ENCODE peak calls at places on chromosome 10, in six cellular contexts. W is hepatocyte, F is sigmoid colon, E is cardiac muscle cell, T is psoas muscle, D is HCT116. A is an unnamed sample.

GRCh38 chr10:43968076-43968475 is 319.4 kb upstream of the ZNF32 start:
- DNase-seq in W (no peak), F (no peak), E (no peak), T (no peak), D (no peak), A (no peak)

GRCh38 chr10:18658301-18658991 is 785 bp upstream of the ARL5B start:
- DNase-seq in W (peak; percentile 40), F (no peak), E (no peak), T (peak; percentile 47), D (no peak), A (no peak)

GRCh38 chr10:83564889-83565588 is 574.3 kb upstream of the GHITM start:
- DNase-seq in W (no peak), F (no peak), E (no peak), T (no peak), D (no peak), A (peak; percentile 59)

GRCh38 chr10:128030498-128031072 is 95.6 kb downstream of the MKI67 start:
- DNase-seq in W (no peak), F (peak; percentile 54), E (no peak), T (no peak), D (no peak), A (no peak)

GRCh38 chr10:72027498-72027897 is 60.9 kb downstream of the SPOCK2 start:
- DNase-seq in W (peak; percentile 76), F (no peak), E (no peak), T (no peak), D (peak; percentile 39), A (no peak)

GRCh38 chr10:77081411-77082010 is 556.1 kb downstream of the KCNMA1 start:
- DNase-seq in W (no peak), F (no peak), E (no peak), T (no peak), D (no peak), A (no peak)

GRCh38 chr10:126252884-126253612 is 135.2 kb downstream of the ADAM12 start:
- DNase-seq in W (peak; percentile 51), F (no peak), E (no peak), T (no peak), D (no peak), A (peak; percentile 38)

GRCh38 chr10:34254596-34254995 is 560.5 kb downstream of the PARD3 start:
- DNase-seq in W (peak; percentile 14), F (no peak), E (no peak), T (no peak), D (peak; percentile 29), A (no peak)

GRCh38 chr10:121695731-121696464 is 97.7 kb upstream of the FGFR2 start:
- DNase-seq in W (no peak), F (no peak), E (no peak), T (no peak), D (no peak), A (no peak)

GRCh38 chr10:93223336-93223735 is 149.6 kb downstream of the CYP26A1 start:
- DNase-seq in W (no peak), F (no peak), E (no peak), T (no peak), D (no peak), A (no peak)

GRCh38 chr10:34222359-34222758 is 592.7 kb downstream of the PARD3 start:
- DNase-seq in W (no peak), F (no peak), E (no peak), T (no peak), D (no peak), A (no peak)

GRCh38 chr10:329361-330099 is 194.3 kb downstream of the ZMYND11 start:
- DNase-seq in W (peak; percentile 92), F (peak; percentile 96), E (peak; percentile 11), T (peak; percentile 85), D (peak; percentile 79), A (peak; percentile 87)

GRCh38 chr10:8365935-8366911 is 311.7 kb downstream of the GATA3 start:
- DNase-seq in W (peak; percentile 84), F (no peak), E (no peak), T (no peak), D (no peak), A (no peak)

GRCh38 chr10:93248583-93249227 is 175.0 kb downstream of the CYP26A1 start:
- DNase-seq in W (no peak), F (no peak), E (no peak), T (no peak), D (no peak), A (no peak)

GRCh38 chr10:44975487-44976331 is 2.9 kb downstream of the DEPP1 start:
- DNase-seq in W (peak; percentile 87), F (peak; percentile 90), E (peak; percentile 84), T (peak; percentile 66), D (peak; percentile 23), A (no peak)

GRCh38 chr10:103980246-103980906 is 13.4 kb downstream of the SLK start:
- DNase-seq in W (no peak), F (no peak), E (no peak), T (no peak), D (no peak), A (no peak)

GRCh38 chr10:94890264-94891022 is 48.0 kb upstream of the CYP2C9 start:
- DNase-seq in W (no peak), F (no peak), E (no peak), T (no peak), D (no peak), A (no peak)

GRCh38 chr10:73591935-73592699 is 975 bp upstream of the USP54 start:
- DNase-seq in W (peak; percentile 81), F (peak; percentile 71), E (peak; percentile 70), T (no peak), D (peak; percentile 48), A (peak; percentile 48)

GRCh38 chr10:120833222-120833928 is 17.8 kb upstream of the WDR11 start:
- DNase-seq in W (peak; percentile 64), F (no peak), E (no peak), T (no peak), D (no peak), A (no peak)

GRCh38 chr10:110216240-110216639 is 8.8 kb downstream of the MXI1 start:
- DNase-seq in W (no peak), F (no peak), E (no peak), T (no peak), D (no peak), A (no peak)

GRCh38 chr10:79385392-79385795 is 38.1 kb downstream of the PPIF start:
- DNase-seq in W (no peak), F (peak; percentile 64), E (no peak), T (no peak), D (no peak), A (no peak)

GRCh38 chr10:44895280-44895679 is 15.9 kb upstream of the TMEM72 start:
- DNase-seq in W (no peak), F (no peak), E (no peak), T (no peak), D (no peak), A (no peak)

GRCh38 chr10:23914641-23915040 is 294.3 kb upstream of the KIAA1217 start:
- DNase-seq in W (no peak), F (no peak), E (no peak), T (no peak), D (no peak), A (no peak)

GRCh38 chr10:119896061-119896655 is 3.6 kb downstream of the SEC23IP start:
- DNase-seq in W (peak; percentile 22), F (no peak), E (peak; percentile 12), T (no peak), D (no peak), A (no peak)

GRCh38 chr10:127243490-127244272 is 47.3 kb upstream of the INSYN2A start:
- DNase-seq in W (peak; percentile 48), F (no peak), E (peak; percentile 64), T (no peak), D (peak; percentile 39), A (no peak)

GRCh38 chr10:43093423-43094090 is 16.7 kb downstream of the RET start:
- DNase-seq in W (peak; percentile 39), F (no peak), E (peak; percentile 55), T (no peak), D (no peak), A (no peak)

GRCh38 chr10:106181491-106181890 is 983.0 kb downstream of the SORCS1 start:
- DNase-seq in W (no peak), F (no peak), E (no peak), T (no peak), D (no peak), A (no peak)

GRCh38 chr10:132250456-132251223 is 57.1 kb downstream of the STK32C start:
- DNase-seq in W (no peak), F (no peak), E (no peak), T (no peak), D (no peak), A (no peak)

GRCh38 chr10:132253092-132253687 is 54.6 kb downstream of the STK32C start:
- DNase-seq in W (no peak), F (no peak), E (no peak), T (no peak), D (no peak), A (no peak)

GRCh38 chr10:132254841-132255240 is 52.9 kb downstream of the STK32C start:
- DNase-seq in W (no peak), F (no peak), E (no peak), T (no peak), D (no peak), A (no peak)

GRCh38 chr10:132251928-132252327 is 55.8 kb downstream of the STK32C start:
- DNase-seq in W (no peak), F (no peak), E (no peak), T (no peak), D (no peak), A (no peak)

GRCh38 chr10:132252412-132252811 is 55.3 kb downstream of the STK32C start:
- DNase-seq in W (no peak), F (no peak), E (no peak), T (no peak), D (no peak), A (no peak)
- TF ChIP-seq CTCF in W (no peak), F (no peak), E (peak; percentile 9), T (no peak), D (no peak), A (no peak)

DNA sequence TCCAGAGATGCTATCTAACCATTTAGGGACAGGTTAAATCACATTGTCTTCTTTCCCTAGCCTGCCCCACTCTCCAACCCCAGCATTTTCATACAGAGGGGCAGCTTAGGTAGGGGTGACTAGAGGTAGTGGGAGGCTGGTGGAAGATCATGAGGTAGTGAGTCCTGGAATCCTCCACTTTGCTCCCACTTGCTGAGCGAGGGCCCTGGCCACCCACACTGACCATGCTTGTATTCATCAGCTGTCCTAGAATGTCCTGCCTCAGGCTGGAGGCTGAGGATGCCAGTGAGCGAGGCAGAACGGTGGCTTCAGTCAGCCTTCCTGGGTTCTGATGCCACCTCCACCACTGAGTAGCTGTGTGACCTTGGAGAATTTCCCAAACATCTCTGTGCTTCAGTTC is 34.7 kb upstream of the PFKFB3 start:
- DNase-seq in W (no peak), F (no peak), E (no peak), T (no peak), D (no peak), A (no peak)
- H3K4me1 ChIP-seq in W (peaks cover 17% of the 10 kb centered on the region), F (peaks cover 52% of the 10 kb centered on the region), E (peaks cover 36% of the 10 kb centered on the region), T (peaks cover 62% of the 10 kb centered on the region), D (peaks cover 17% of the 10 kb centered on the region), A (peaks cover 75% of the 10 kb centered on the region)

GRCh38 chr10:124742418-124743187 is 1.6 kb downstream of the FAM53B start:
- DNase-seq in W (peak; percentile 47), F (peak; percentile 78), E (peak; percentile 50), T (peak; percentile 78), D (no peak), A (no peak)
- TF ChIP-seq CTCF in W (peak; percentile 42), F (no peak), E (peak; percentile 38), T (no peak), D (peak; percentile 36), A (peak; percentile 33)

DNA sequence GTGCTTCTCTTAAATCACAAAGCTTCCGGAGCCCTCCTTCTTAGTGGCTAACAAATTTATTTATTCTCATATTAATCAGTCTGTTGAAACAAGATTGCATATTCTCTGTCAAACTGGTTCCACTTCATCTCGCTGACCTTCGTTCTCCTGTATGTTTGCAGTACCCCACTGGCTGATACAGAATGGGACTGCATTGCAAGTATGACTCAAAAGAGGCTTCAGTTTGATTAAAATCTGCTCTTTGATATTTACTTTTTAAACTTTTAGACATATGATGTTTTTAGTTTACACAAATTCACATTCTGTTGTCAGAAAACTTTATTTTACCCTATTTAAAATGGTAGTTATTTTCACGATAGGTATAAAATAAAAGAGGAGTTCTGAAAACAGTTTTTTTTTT is 14.3 kb upstream of the ARHGAP12 start:
- DNase-seq in W (peak; percentile 69), F (no peak), E (no peak), T (no peak), D (no peak), A (no peak)
- H3K4me1 ChIP-seq in W (peaks cover 25% of the 10 kb centered on the region), F (peaks cover 34% of the 10 kb centered on the region), E (no peaks in the 10 kb centered on the region), T (peaks cover 5% of the 10 kb centered on the region), D (peaks cover 98% of the 10 kb centered on the region), A (peaks cover 5% of the 10 kb centered on the region)